ENCODE peak calls at places on chromosomes 1 and 21, in five cellular contexts. I, N, L, U and P are unnamed samples.

GRCh38 chr1:18725231-18725895 is 94.7 kb downstream of the PAX7 start:
- DNase-seq in I (no peak), N (no peak), L (no peak), U (no peak), P (no peak)

GRCh38 chr1:145999321-146000024 is 3.1 kb upstream of the TXNIP start:
- DNase-seq in I (no peak), N (no peak), L (no peak), U (no peak), P (no peak)

GRCh38 chr1:224430511-224431113 is 4.0 kb downstream of the WDR26 start:
- DNase-seq in I (no peak), N (peak), L (peak), U (peak), P (no peak)

GRCh38 chr1:228340686-228341449 is 65.8 kb downstream of the TRIM11 start:
- DNase-seq in I (peak), N (no peak), L (no peak), U (no peak), P (peak)

GRCh38 chr1:56967900-56968832 is 2.4 kb upstream of the C8B start:
- DNase-seq in I (no peak), N (peak), L (no peak), U (peak), P (no peak)

GRCh38 chr1:193019442-193020026 is 39.6 kb downstream of the UCHL5 start:
- DNase-seq in I (no peak), N (peak), L (peak), U (peak), P (no peak)

GRCh38 chr1:89198081-89198480 is 661 bp downstream of the GBP4 start:
- DNase-seq in I (no peak), N (no peak), L (no peak), U (no peak), P (no peak)

GRCh38 chr1:159884296-159884695 is 15.7 kb downstream of the CFAP45 start:
- DNase-seq in I (no peak), N (no peak), L (no peak), U (no peak), P (no peak)

GRCh38 chr1:37930246-37931142 is 16.4 kb downstream of the INPP5B start:
- DNase-seq in I (peak), N (peak), L (no peak), U (no peak), P (peak)

GRCh38 chr1:244969355-244970235 is 105.3 kb upstream of the HNRNPU start:
- DNase-seq in I (peak), N (peak), L (peak), U (peak), P (no peak)

GRCh38 chr1:61183471-61184034 is 101.2 kb downstream of the NFIA start:
- DNase-seq in I (peak), N (peak), L (no peak), U (no peak), P (no peak)

GRCh38 chr21:16395285-16395684 is 665.5 kb downstream of the USP25 start:
- DNase-seq in I (no peak), N (no peak), L (no peak), U (no peak), P (no peak)

GRCh38 chr1:206729050-206729449 is 41.5 kb upstream of the IL19 start:
- DNase-seq in I (no peak), N (no peak), L (no peak), U (no peak), P (no peak)

GRCh38 chr1:234564035-234565029 is 45.6 kb downstream of the IRF2BP2 start:
- DNase-seq in I (no peak), N (peak), L (peak), U (peak), P (no peak)

GRCh38 chr1:62271932-62272728 is 47.1 kb downstream of the KANK4 start:
- DNase-seq in I (no peak), N (no peak), L (no peak), U (no peak), P (no peak)

GRCh38 chr1:17944606-17945005 is 163.0 kb upstream of the IGSF21 start:
- DNase-seq in I (peak), N (no peak), L (no peak), U (no peak), P (no peak)

GRCh38 chr1:156455362-156455761 is 45.2 kb downstream of the MEF2D start:
- DNase-seq in I (no peak), N (no peak), L (no peak), U (no peak), P (no peak)

GRCh38 chr1:35172022-35172421 is 20.9 kb downstream of the SFPQ start:
- DNase-seq in I (no peak), N (no peak), L (no peak), U (no peak), P (no peak)

GRCh38 chr1:3463891-3464648 is 9.6 kb downstream of the ARHGEF16 start:
- DNase-seq in I (peak), N (no peak), L (no peak), U (no peak), P (peak)

GRCh38 chr1:110433803-110434202 is 17.1 kb upstream of the PROK1 start:
- DNase-seq in I (no peak), N (peak), L (peak), U (peak), P (no peak)

GRCh38 chr1:154000420-154000819 is 9.9 kb downstream of the RPS27 start:
- DNase-seq in I (no peak), N (no peak), L (no peak), U (no peak), P (no peak)

GRCh38 chr1:180311011-180311730 is 81.1 kb downstream of the LHX4 start:
- DNase-seq in I (no peak), N (peak), L (peak), U (peak), P (no peak)

GRCh38 chr1:202806845-202807366 is 1.3 kb downstream of the KDM5B start:
- DNase-seq in I (no peak), N (peak), L (peak), U (peak), P (no peak)

GRCh38 chr1:222739465-222739864 is 2.5 kb downstream of the FAM177B start:
- DNase-seq in I (no peak), N (no peak), L (no peak), U (no peak), P (no peak)

GRCh38 chr1:200267458-200267857 is 142.4 kb downstream of the ZNF281 start:
- DNase-seq in I (no peak), N (no peak), L (no peak), U (no peak), P (no peak)

GRCh38 chr1:103125219-103125618 is 16.9 kb upstream of the COL11A1 start:
- DNase-seq in I (no peak), N (peak), L (no peak), U (no peak), P (no peak)

GRCh38 chr1:243582321-243582720 is 267.7 kb downstream of the AKT3 start:
- DNase-seq in I (no peak), N (peak), L (no peak), U (peak), P (no peak)

GRCh38 chr1:172951728-172952365 is 98.9 kb downstream of the TNFSF18 start:
- DNase-seq in I (no peak), N (peak), L (peak), U (peak), P (no peak)

GRCh38 chr1:235557495-235557894 is 53.2 kb upstream of the B3GALNT2 start:
- DNase-seq in I (no peak), N (no peak), L (no peak), U (no peak), P (no peak)

GRCh38 chr1:71857862-71858261 is 424.5 kb downstream of the NEGR1 start:
- DNase-seq in I (no peak), N (no peak), L (no peak), U (no peak), P (no peak)